ENCODE peak calls at places on chromosomes 6 and 20, in nine cellular contexts. W, E, J, U, O, H, Y, V and D are unnamed samples.

GRCh38 chr6:166005846-166006592 is 161.6 kb downstream of the TBXT start:
- DNase-seq in W (no peak), E (no peak), J (no peak), U (no peak), O (no peak), H (peak; percentile 73), Y (no peak), V (no peak), D (no peak)

GRCh38 chr6:131451330-131452195 is 121.5 kb upstream of the ARG1 start:
- DNase-seq in W (no peak), E (no peak), J (no peak), U (no peak), O (no peak), H (no peak), Y (no peak), V (no peak), D (no peak)

GRCh38 chr20:11849976-11850670 is 67.6 kb upstream of the BTBD3 start:
- DNase-seq in W (no peak), E (no peak), J (no peak), U (no peak), O (peak; percentile 74), H (peak; percentile 3), Y (no peak), V (no peak), D (no peak)

GRCh38 chr6:35624341-35625070 is 64.2 kb downstream of the FKBP5 start:
- DNase-seq in W (peak; percentile 47), E (no peak), J (no peak), U (no peak), O (no peak), H (no peak), Y (no peak), V (no peak), D (no peak)

GRCh38 chr6:85321926-85322325 is 128.0 kb upstream of the NT5E start:
- DNase-seq in W (no peak), E (no peak), J (no peak), U (no peak), O (no peak), H (no peak), Y (no peak), V (no peak), D (no peak)

GRCh38 chr6:20202070-20202658 is 10.1 kb downstream of the MBOAT1 start:
- DNase-seq in W (peak; percentile 10), E (peak; percentile 21), J (no peak), U (no peak), O (no peak), H (peak; percentile 49), Y (no peak), V (no peak), D (no peak)

GRCh38 chr6:7276199-7276524 is 36.8 kb downstream of the SSR1 start:
- DNase-seq in W (no peak), E (no peak), J (no peak), U (no peak), O (no peak), H (no peak), Y (no peak), V (no peak), D (no peak)

GRCh38 chr20:62878244-62879030 is 16.8 kb upstream of the TCFL5 start:
- DNase-seq in W (no peak), E (no peak), J (no peak), U (no peak), O (no peak), H (no peak), Y (no peak), V (no peak), D (no peak)

GRCh38 chr20:63029358-63030121 is 22.8 kb upstream of the BHLHE23 start:
- DNase-seq in W (no peak), E (no peak), J (no peak), U (no peak), O (no peak), H (no peak), Y (no peak), V (no peak), D (no peak)

GRCh38 chr6:144006731-144007454 is 1.2 kb downstream of the PLAGL1 start:
- DNase-seq in W (no peak), E (no peak), J (no peak), U (no peak), O (peak; percentile 59), H (peak; percentile 14), Y (no peak), V (no peak), D (no peak)

GRCh38 chr20:32648761-32649615 is 24.8 kb downstream of the C20orf203 start:
- DNase-seq in W (no peak), E (no peak), J (no peak), U (no peak), O (no peak), H (no peak), Y (no peak), V (no peak), D (no peak)

GRCh38 chr6:26295691-26296555 is 69.1 kb upstream of the BTN3A2 start:
- DNase-seq in W (peak; percentile 86), E (no peak), J (no peak), U (no peak), O (peak; percentile 83), H (no peak), Y (no peak), V (no peak), D (no peak)

GRCh38 chr6:19880066-19880465 is 42.9 kb downstream of the ID4 start:
- DNase-seq in W (no peak), E (no peak), J (no peak), U (no peak), O (no peak), H (no peak), Y (no peak), V (no peak), D (no peak)

GRCh38 chr6:34656378-34657036 is 40.1 kb downstream of the ILRUN start:
- DNase-seq in W (peak; percentile 76), E (peak; percentile 51), J (peak; percentile 50), U (no peak), O (no peak), H (peak; percentile 49), Y (peak; percentile 61), V (no peak), D (no peak)